ENCODE peak calls at places on chromosomes 13 and 19, in eight cellular contexts. L, F, G, W, M, R, D and Y are unnamed samples.

GRCh38 chr19:13597625-13598024 is 91.3 kb upstream of the CACNA1A start:
- DNase-seq in M (no peak), G (peak; percentile 50), R (peak; percentile 33), F (peak; percentile 28), W (peak; percentile 74), D (peak; percentile 14), L (peak; percentile 48), Y (peak; percentile 61)

GRCh38 chr13:65387743-65388347 is 1842.3 kb downstream of the PCDH9 start:
- DNase-seq in F (no peak), R (no peak), M (no peak), D (no peak), L (no peak), W (no peak), G (no peak), Y (no peak)

GRCh38 chr19:13103585-13103923 is 896 bp upstream of the LYL1 start:
- DNase-seq in D (no peak), F (no peak), M (no peak), G (no peak), L (no peak), W (no peak), R (no peak), Y (no peak)

GRCh38 chr13:25165664-25166063 is 6.4 kb downstream of the AMER2 start:
- DNase-seq in G (no peak), M (no peak), L (no peak), W (no peak), R (no peak), F (no peak), D (no peak), Y (no peak)

GRCh38 chr13:114064516-114065140 is 67.8 kb downstream of the RASA3 start:
- DNase-seq in W (peak; percentile 40), L (peak; percentile 41), M (no peak), R (no peak), G (no peak), F (no peak), D (peak; percentile 82), Y (peak; percentile 51)

GRCh38 chr13:40407567-40407966 is 258.9 kb downstream of the FOXO1 start:
- DNase-seq in M (no peak), W (no peak), L (no peak), D (no peak), F (no peak), G (no peak), R (no peak), Y (no peak)

GRCh38 chr13:31014461-31014860 is 82.0 kb downstream of the TEX26 start:
- DNase-seq in L (no peak), W (no peak), G (no peak), D (no peak), R (no peak), M (no peak), F (no peak), Y (no peak)

GRCh38 chr19:16121967-16122366 is 10.3 kb downstream of the RAB8A start:
- DNase-seq in M (no peak), R (no peak), F (no peak), L (no peak), W (no peak), G (no peak), D (no peak), Y (no peak)

GRCh38 chr19:55353803-55354697 is 469 bp downstream of the COX6B2 start:
- DNase-seq in F (peak; percentile 31), D (peak; percentile 25), M (peak; percentile 66), L (no peak), R (peak; percentile 75), G (no peak), W (peak; percentile 43), Y (peak; percentile 52)

GRCh38 chr19:917323-918151 is at the start of gene KISS1R:
- DNase-seq in D (no peak), G (no peak), F (no peak), R (peak; percentile 66), L (no peak), W (peak; percentile 34), M (peak; percentile 71), Y (no peak)

GRCh38 chr13:114161644-114162532 is 17.2 kb upstream of the CFAP97D2 start:
- DNase-seq in M (no peak), L (peak; percentile 29), D (peak; percentile 62), F (no peak), W (peak; percentile 19), G (no peak), R (no peak), Y (no peak)

GRCh38 chr19:15702590-15702930 is 25.3 kb upstream of the OR10H2 start:
- DNase-seq in G (peak; percentile 84), L (peak; percentile 83), F (no peak), W (no peak), D (peak; percentile 3), M (no peak), R (peak; percentile 21), Y (no peak)

GRCh38 chr13:94780421-94780820 is 68.1 kb upstream of the SOX21 start:
- DNase-seq in D (no peak), R (no peak), F (no peak), L (no peak), M (no peak), G (no peak), W (no peak), Y (no peak)

GRCh38 chr19:19211499-19212432 is at the start of gene NCAN:
- DNase-seq in G (no peak), L (no peak), F (no peak), D (peak; percentile 30), M (no peak), W (no peak), R (no peak), Y (no peak)

GRCh38 chr13:41544824-41545707 is 87.7 kb downstream of the RGCC start:
- DNase-seq in L (no peak), D (no peak), W (peak; percentile 28), M (no peak), R (peak; percentile 23), G (no peak), F (no peak), Y (peak; percentile 71)

GRCh38 chr13:112489199-112489598 is 98.8 kb downstream of the TUBGCP3 start:
- DNase-seq in W (no peak), F (no peak), R (peak; percentile 3), L (no peak), G (no peak), M (no peak), D (no peak), Y (no peak)

GRCh38 chr13:110209950-110210603 is 96.9 kb downstream of the COL4A1 start:
- DNase-seq in L (no peak), W (no peak), D (no peak), R (no peak), F (no peak), M (no peak), G (no peak), Y (no peak)

GRCh38 chr19:13797058-13797440 is 1.8 kb downstream of the ZSWIM4 start:
- DNase-seq in D (no peak), W (no peak), R (no peak), M (no peak), F (no peak), L (no peak), G (no peak), Y (no peak)

GRCh38 chr19:49427855-49428546 is 2.8 kb downstream of the GFY start:
- DNase-seq in W (no peak), F (no peak), M (no peak), L (no peak), G (no peak), D (no peak), R (no peak), Y (no peak)

GRCh38 chr13:102940143-102940542 is 94.3 kb downstream of the ERCC5 start:
- DNase-seq in M (no peak), W (no peak), D (no peak), L (no peak), R (no peak), G (no peak), F (no peak), Y (no peak)

GRCh38 chr19:37932985-37933953 is 26.3 kb downstream of the SIPA1L3 start:
- DNase-seq in D (no peak), F (no peak), G (no peak), M (no peak), L (no peak), W (peak; percentile 61), R (no peak), Y (peak; percentile 61)

GRCh38 chr13:113967206-113967720 is 6.6 kb downstream of the C13orf46 start:
- DNase-seq in R (no peak), F (no peak), G (no peak), M (no peak), L (no peak), D (no peak), W (no peak), Y (no peak)

GRCh38 chr19:28126499-28126898 is 1086.5 kb downstream of the UQCRFS1 start:
- DNase-seq in F (no peak), W (no peak), L (no peak), D (no peak), M (no peak), G (no peak), R (no peak), Y (no peak)

GRCh38 chr19:15332311-15332996 is at the start of gene BRD4:
- DNase-seq in R (peak; percentile 82), F (peak; percentile 76), L (peak; percentile 64), W (peak; percentile 42), M (peak; percentile 86), G (no peak), D (peak; percentile 70), Y (peak; percentile 25)

GRCh38 chr13:105219636-105220035 is 1315.8 kb downstream of the EFNB2 start:
- DNase-seq in G (no peak), F (no peak), W (peak; percentile 73), L (no peak), R (no peak), D (no peak), M (no peak), Y (peak; percentile 37)

GRCh38 chr19:749811-750210 is 1.1 kb upstream of the MISP start:
- DNase-seq in W (no peak), F (no peak), R (no peak), L (no peak), G (no peak), M (no peak), D (no peak), Y (no peak)

GRCh38 chr19:19748249-19748938 is 15.5 kb upstream of the ZNF14 start:
- DNase-seq in D (no peak), L (no peak), M (no peak), R (no peak), G (no peak), W (no peak), F (no peak), Y (no peak)

GRCh38 chr19:10111405-10111811 is at the start of gene P2RY11:
- DNase-seq in D (peak; percentile 47), W (no peak), L (no peak), M (peak; percentile 48), G (no peak), R (peak; percentile 74), F (no peak), Y (no peak)

GRCh38 chr13:46605824-46606554 is 53.0 kb downstream of the LRCH1 start:
- DNase-seq in W (no peak), L (no peak), M (no peak), F (no peak), G (no peak), D (no peak), R (no peak), Y (no peak)